ENCODE peak calls at places on chromosomes 12 and 14, in seven cellular contexts. Y, X, J, Q, C, F and W are unnamed samples.

GRCh38 chr14:61284001-61284400 is 2.9 kb upstream of the TMEM30B start:
- DNase-seq in Y (no peak), X (peak), J (no peak), Q (no peak), C (no peak), F (no peak), W (no peak)

GRCh38 chr12:109989380-109989779 is 6.8 kb downstream of the GIT2 start:
- DNase-seq in Y (no peak), X (no peak), J (peak), Q (no peak), C (no peak), F (no peak), W (no peak)

GRCh38 chr12:130041983-130042812 is 120.1 kb upstream of the FZD10 start:
- DNase-seq in Y (peak), X (no peak), J (no peak), Q (peak), C (no peak), F (peak), W (no peak)

GRCh38 chr12:12691549-12691948 is 4.4 kb downstream of the GPR19 start:
- DNase-seq in Y (no peak), X (no peak), J (no peak), Q (no peak), C (no peak), F (no peak), W (no peak)

GRCh38 chr14:49770212-49770817 is 2.4 kb downstream of the KLHDC2 start:
- DNase-seq in Y (no peak), X (peak), J (peak), Q (peak), C (no peak), F (no peak), W (no peak)

GRCh38 chr12:106986625-106987389 is at the start of gene MTERF2:
- DNase-seq in Y (peak), X (peak), J (peak), Q (peak), C (peak), F (peak), W (peak)

GRCh38 chr12:81146228-81147225 is 68.6 kb downstream of the ACSS3 start:
- DNase-seq in Y (no peak), X (no peak), J (no peak), Q (no peak), C (no peak), F (no peak), W (no peak)

GRCh38 chr12:68042212-68042699 is 53.0 kb downstream of the IFNG-AS1 start:
- DNase-seq in Y (no peak), X (no peak), J (peak), Q (no peak), C (no peak), F (no peak), W (no peak)

GRCh38 chr12:26150737-26151450 is 26.1 kb upstream of the BHLHE41 start:
- DNase-seq in Y (no peak), X (no peak), J (peak), Q (no peak), C (no peak), F (no peak), W (no peak)

GRCh38 chr14:56198438-56198837 is 80.2 kb downstream of the PELI2 start:
- DNase-seq in Y (no peak), X (no peak), J (no peak), Q (no peak), C (no peak), F (no peak), W (no peak)

GRCh38 chr14:88437659-88438058 is 52.2 kb downstream of the SPATA7 start:
- DNase-seq in Y (no peak), X (no peak), J (no peak), Q (no peak), C (no peak), F (no peak), W (no peak)

GRCh38 chr12:69343885-69344612 is 4.1 kb upstream of the LYZ start:
- DNase-seq in Y (no peak), X (no peak), J (no peak), Q (no peak), C (no peak), F (no peak), W (no peak)

GRCh38 chr12:131755305-131756113 is 44.6 kb downstream of the SFSWAP start:
- DNase-seq in Y (peak), X (no peak), J (peak), Q (no peak), C (no peak), F (peak), W (peak)

GRCh38 chr12:26746315-26746714 is 86.7 kb downstream of the ITPR2 start:
- DNase-seq in Y (peak), X (no peak), J (peak), Q (no peak), C (no peak), F (no peak), W (no peak)

GRCh38 chr12:117466677-117467362 is 105.4 kb upstream of the NOS1 start:
- DNase-seq in Y (no peak), X (no peak), J (no peak), Q (peak), C (no peak), F (no peak), W (no peak)

GRCh38 chr12:114933428-114934160 is 249.6 kb upstream of the TBX3 start:
- DNase-seq in Y (peak), X (no peak), J (peak), Q (no peak), C (no peak), F (no peak), W (no peak)

GRCh38 chr12:46671102-46671501 is 154.7 kb downstream of the SLC38A4 start:
- DNase-seq in Y (no peak), X (no peak), J (no peak), Q (no peak), C (no peak), F (no peak), W (no peak)

GRCh38 chr12:89019439-89020120 is 332.7 kb downstream of the DUSP6 start:
- DNase-seq in Y (peak), X (peak), J (peak), Q (peak), C (peak), F (peak), W (peak)

GRCh38 chr14:30915596-30915995 is 41.2 kb downstream of the COCH start:
- DNase-seq in Y (no peak), X (no peak), J (no peak), Q (no peak), C (no peak), F (no peak), W (no peak)

GRCh38 chr12:68837215-68837614 is 29.2 kb downstream of the MDM2 start:
- DNase-seq in Y (no peak), X (no peak), J (no peak), Q (no peak), C (no peak), F (no peak), W (no peak)

GRCh38 chr12:31118347-31118830 is 44.7 kb downstream of the DDX11 start:
- DNase-seq in Y (peak), X (no peak), J (no peak), Q (no peak), C (no peak), F (peak), W (no peak)

GRCh38 chr14:36807727-36808126 is 146.1 kb downstream of the PAX9 start:
- DNase-seq in Y (no peak), X (no peak), J (no peak), Q (no peak), C (no peak), F (no peak), W (no peak)

GRCh38 chr14:92340938-92341337 is 18.0 kb downstream of the SLC24A4 start:
- DNase-seq in Y (no peak), X (no peak), J (no peak), Q (no peak), C (no peak), F (no peak), W (no peak)

GRCh38 chr14:70882771-70883492 is 24.3 kb upstream of the PCNX1 start:
- DNase-seq in Y (no peak), X (no peak), J (peak), Q (no peak), C (no peak), F (no peak), W (no peak)

GRCh38 chr14:33408291-33408690 is 469.6 kb downstream of the NPAS3 start:
- DNase-seq in Y (no peak), X (no peak), J (no peak), Q (no peak), C (no peak), F (no peak), W (no peak)

GRCh38 chr12:25792031-25792430 is 166.5 kb upstream of the RASSF8 start:
- DNase-seq in Y (no peak), X (no peak), J (no peak), Q (no peak), C (no peak), F (no peak), W (no peak)

GRCh38 chr14:103520657-103521437 is 1.8 kb downstream of the CKB start:
- DNase-seq in Y (peak), X (peak), J (peak), Q (peak), C (peak), F (peak), W (peak)
- TF ChIP-seq POLR2A in Y (peak), X (no peak), J (no peak), Q (peak), C (no peak), F (no peak), W (peak)

GRCh38 chr12:11650279-11650696 is 814 bp downstream of the ETV6 start:
- DNase-seq in Y (no peak), X (no peak), J (no peak), Q (peak), C (peak), F (peak), W (no peak)

GRCh38 chr12:11651377-11651776 is 1.9 kb downstream of the ETV6 start:
- DNase-seq in Y (no peak), X (no peak), J (no peak), Q (no peak), C (no peak), F (no peak), W (peak)

GRCh38 chr12:11648514-11649412 is 711 bp upstream of the ETV6 start:
- DNase-seq in Y (peak), X (peak), J (peak), Q (peak), C (peak), F (peak), W (peak)

GRCh38 chr12:11650697-11651281 is 1.3 kb downstream of the ETV6 start:
- DNase-seq in Y (peak), X (no peak), J (peak), Q (peak), C (no peak), F (no peak), W (peak)

GRCh38 chr12:11649413-11650278 is at the start of gene ETV6:
- DNase-seq in Y (peak), X (peak), J (peak), Q (peak), C (peak), F (peak), W (peak)
- TF ChIP-seq POLR2A in Y (no peak), X (no peak), J (peak), Q (peak), C (no peak), F (no peak), W (no peak)

GRCh38 chr14:100086361-100086760 is 21.1 kb downstream of the EVL start:
- DNase-seq in Y (no peak), X (no peak), J (no peak), Q (no peak), C (no peak), F (no peak), W (no peak)

GRCh38 chr14:100084591-100084990 is 19.4 kb downstream of the EVL start:
- DNase-seq in Y (no peak), X (no peak), J (no peak), Q (no peak), C (no peak), F (no peak), W (no peak)

GRCh38 chr14:100082723-100083122 is 17.5 kb downstream of the EVL start:
- DNase-seq in Y (no peak), X (no peak), J (no peak), Q (no peak), C (no peak), F (no peak), W (no peak)

GRCh38 chr14:100083706-100084105 is 18.5 kb downstream of the EVL start:
- DNase-seq in Y (no peak), X (no peak), J (peak), Q (no peak), C (no peak), F (no peak), W (no peak)

GRCh38 chr14:100085451-100085850 is 20.2 kb downstream of the EVL start:
- DNase-seq in Y (no peak), X (no peak), J (no peak), Q (no peak), C (no peak), F (no peak), W (no peak)
- TF ChIP-seq POLR2A in Y (no peak), X (no peak), J (no peak), Q (no peak), C (no peak), F (no peak), W (no peak)

GRCh38 chr12:125120566-125120965 is 55.3 kb downstream of the AACS start:
- DNase-seq in Y (no peak), X (no peak), J (no peak), Q (no peak), C (no peak), F (no peak), W (no peak)
- TF ChIP-seq POLR2A in Y (no peak), X (no peak), J (no peak), Q (no peak), C (no peak), F (no peak), W (no peak)

GRCh38 chr12:76033116-76034001 is 1.8 kb upstream of the PHLDA1 start:
- DNase-seq in Y (no peak), X (no peak), J (peak), Q (no peak), C (no peak), F (no peak), W (peak)
- TF ChIP-seq POLR2A in Y (no peak), X (no peak), J (no peak), Q (no peak), C (no peak), F (no peak), W (no peak)

GRCh38 chr12:111532741-111533140 is 66.4 kb downstream of the ATXN2 start:
- DNase-seq in Y (no peak), X (no peak), J (no peak), Q (no peak), C (no peak), F (no peak), W (no peak)

GRCh38 chr12:111529424-111530368 is 69.4 kb downstream of the ATXN2 start:
- DNase-seq in Y (peak), X (peak), J (peak), Q (peak), C (peak), F (peak), W (peak)
- TF ChIP-seq POLR2A in Y (no peak), X (no peak), J (no peak), Q (no peak), C (no peak), F (no peak), W (no peak)

GRCh38 chr12:93742086-93742934 is 65.1 kb downstream of the CRADD start:
- DNase-seq in Y (peak), X (peak), J (peak), Q (peak), C (peak), F (peak), W (peak)
- TF ChIP-seq POLR2A in Y (no peak), X (no peak), J (peak), Q (no peak), C (peak), F (peak), W (peak)

DNA sequence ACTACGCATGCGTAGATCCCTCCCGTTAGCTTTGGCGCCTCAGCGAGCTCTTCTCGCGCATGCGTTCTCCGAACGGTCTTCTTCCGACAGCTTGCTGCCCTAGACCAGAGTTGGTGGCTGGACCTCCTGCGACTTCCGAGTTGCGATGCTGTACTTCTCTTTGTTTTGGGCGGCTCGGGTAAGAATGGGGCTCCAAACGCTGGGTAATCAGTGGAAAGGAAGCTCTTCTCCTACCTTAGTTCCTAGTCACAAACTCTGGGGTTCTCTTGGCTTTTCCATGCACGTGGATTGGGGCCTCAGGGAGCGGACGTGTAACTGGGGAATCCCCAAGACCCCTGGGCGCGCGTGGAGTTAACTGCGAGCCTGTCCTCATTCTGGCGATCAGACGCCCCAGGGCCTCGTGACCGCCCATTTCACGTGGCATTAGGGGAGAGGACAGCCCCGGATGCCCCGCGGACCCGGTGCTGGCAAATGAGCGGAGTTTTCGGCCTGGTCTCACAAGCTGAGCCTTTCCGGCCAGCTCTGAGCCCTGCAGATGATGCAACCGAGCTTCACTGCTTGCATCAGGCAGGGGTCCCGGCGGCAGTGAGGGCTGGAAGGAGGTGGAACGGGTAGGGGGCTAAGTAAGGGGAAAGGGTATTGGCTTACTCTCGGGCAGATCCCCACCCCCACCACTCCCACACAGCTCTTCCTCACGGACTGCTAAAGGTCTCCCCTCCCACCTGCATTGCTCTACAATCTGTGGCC is at the start of gene SHMT2:
- DNase-seq in Y (peak), X (peak), J (peak), Q (peak), C (peak), F (peak), W (peak)
- TF ChIP-seq POLR2A in Y (peak), X (no peak), J (peak), Q (peak), C (peak), F (peak), W (peak)